ENCODE peak calls at places on chromosome 11, in seven cellular contexts. J, W, Q, I, P, X and G are unnamed samples. For H3K27me3, the result is how much of the 10 kb centered on the place peaks cover.

GRCh38 chr11:110295487-110296225 is 758 bp downstream of the RDX start:
- DNase-seq in J (peak), W (peak), Q (peak), I (peak), P (peak), X (peak), G (peak)

GRCh38 chr11:14232652-14233051 is 126.3 kb downstream of the RRAS2 start:
- DNase-seq in J (no peak), W (no peak), Q (no peak), I (no peak), P (no peak), X (no peak), G (no peak)

GRCh38 chr11:104490182-104490581 is 326.2 kb upstream of the PDGFD start:
- DNase-seq in J (no peak), W (no peak), Q (no peak), I (no peak), P (no peak), X (peak), G (no peak)

GRCh38 chr11:123509737-123510578 is 79.9 kb downstream of the GRAMD1B start:
- DNase-seq in J (no peak), W (no peak), Q (peak), I (peak), P (peak), X (no peak), G (no peak)

GRCh38 chr11:134988495-134988894 is 576.5 kb upstream of the B3GAT1 start:
- DNase-seq in J (no peak), W (no peak), Q (no peak), I (no peak), P (no peak), X (no peak), G (no peak)

GRCh38 chr11:4511846-4512245 is 29.4 kb downstream of the OR52K1 start:
- DNase-seq in J (no peak), W (no peak), Q (no peak), I (no peak), P (peak), X (no peak), G (no peak)

GRCh38 chr11:74085542-74085892 is 76.6 kb upstream of the UCP3 start:
- DNase-seq in J (no peak), W (peak), Q (no peak), I (no peak), P (no peak), X (no peak), G (no peak)

GRCh38 chr11:68654978-68655377 is 29.4 kb upstream of the GAL start:
- DNase-seq in J (no peak), W (no peak), Q (no peak), I (no peak), P (no peak), X (no peak), G (no peak)

GRCh38 chr11:78310500-78310909 is 107.1 kb downstream of the GAB2 start:
- DNase-seq in J (no peak), W (no peak), Q (no peak), I (no peak), P (no peak), X (peak), G (peak)

GRCh38 chr11:32893947-32894827 is 1.6 kb downstream of the QSER1 start:
- DNase-seq in J (no peak), W (peak), Q (peak), I (peak), P (peak), X (no peak), G (peak)

GRCh38 chr11:94175545-94175944 is 46.9 kb downstream of the PANX1 start:
- DNase-seq in J (no peak), W (no peak), Q (no peak), I (no peak), P (peak), X (no peak), G (no peak)

GRCh38 chr11:65316311-65316978 is 1.8 kb downstream of the CDC42EP2 start:
- DNase-seq in J (no peak), W (no peak), Q (no peak), I (no peak), P (no peak), X (peak), G (no peak)

GRCh38 chr11:122113836-122114235 is 2.2 kb downstream of the BLID start:
- DNase-seq in J (no peak), W (no peak), Q (no peak), I (no peak), P (no peak), X (no peak), G (no peak)

DNA sequence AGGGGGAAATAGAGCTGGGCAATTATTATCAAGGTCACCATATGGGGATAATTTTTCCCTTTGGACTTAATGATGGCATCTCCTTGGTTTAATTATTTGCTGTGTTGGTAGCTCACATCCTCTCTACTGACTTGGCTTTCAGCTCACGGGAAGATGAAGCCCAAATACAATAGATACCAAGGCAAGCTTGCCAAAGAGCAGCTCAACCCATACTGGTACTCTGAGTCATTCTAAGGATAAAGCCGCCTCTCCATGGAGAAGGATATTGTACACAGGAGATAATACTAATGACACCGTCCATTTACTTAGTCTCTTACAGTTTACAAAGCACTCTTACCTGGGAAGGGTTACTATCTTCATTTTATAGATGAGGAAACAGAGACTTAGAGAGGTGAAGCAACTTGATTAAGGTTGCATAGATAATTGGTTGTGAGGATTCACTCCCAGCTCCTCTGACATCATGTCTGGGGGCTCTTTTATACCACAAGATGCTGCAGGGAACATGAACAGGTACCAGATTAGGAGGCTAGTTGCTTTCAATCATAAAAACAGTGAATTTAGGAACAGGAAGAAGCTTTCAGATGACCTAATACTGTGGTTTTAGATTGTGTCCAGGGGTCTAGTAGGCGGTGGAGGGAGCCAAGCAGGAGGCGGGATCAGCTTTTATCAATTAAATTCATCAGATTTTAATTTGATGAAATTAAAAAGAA is 48.3 kb upstream of the PICALM start:
- DNase-seq in J (no peak), W (no peak), Q (no peak), I (no peak), P (no peak), X (no peak), G (no peak)
- H3K4me3 ChIP-seq in J (no peak), W (no peak), Q (no peak), I (no peak), P (no peak), X (no peak), G (no peak)

GRCh38 chr11:129620705-129621104 is 194.9 kb upstream of the TMEM45B start:
- DNase-seq in J (no peak), W (no peak), Q (no peak), I (no peak), P (no peak), X (no peak), G (no peak)
- H3K27me3 ChIP-seq in J (under half), W (under half), Q (under half), I (under half), P (under half), X (under half), G (under half)

GRCh38 chr11:111538407-111539114 is 2.0 kb upstream of the LAYN start:
- DNase-seq in J (no peak), W (peak), Q (no peak), I (no peak), P (no peak), X (no peak), G (no peak)

GRCh38 chr11:111540921-111541208 is 345 bp downstream of the LAYN start:
- DNase-seq in J (no peak), W (no peak), Q (no peak), I (no peak), P (peak), X (no peak), G (no peak)

GRCh38 chr11:111541209-111542061 is 915 bp downstream of the LAYN start:
- DNase-seq in J (no peak), W (peak), Q (peak), I (no peak), P (peak), X (peak), G (no peak)

GRCh38 chr11:111540114-111540920 is at the start of gene LAYN:
- DNase-seq in J (no peak), W (peak), Q (peak), I (no peak), P (peak), X (peak), G (no peak)

DNA sequence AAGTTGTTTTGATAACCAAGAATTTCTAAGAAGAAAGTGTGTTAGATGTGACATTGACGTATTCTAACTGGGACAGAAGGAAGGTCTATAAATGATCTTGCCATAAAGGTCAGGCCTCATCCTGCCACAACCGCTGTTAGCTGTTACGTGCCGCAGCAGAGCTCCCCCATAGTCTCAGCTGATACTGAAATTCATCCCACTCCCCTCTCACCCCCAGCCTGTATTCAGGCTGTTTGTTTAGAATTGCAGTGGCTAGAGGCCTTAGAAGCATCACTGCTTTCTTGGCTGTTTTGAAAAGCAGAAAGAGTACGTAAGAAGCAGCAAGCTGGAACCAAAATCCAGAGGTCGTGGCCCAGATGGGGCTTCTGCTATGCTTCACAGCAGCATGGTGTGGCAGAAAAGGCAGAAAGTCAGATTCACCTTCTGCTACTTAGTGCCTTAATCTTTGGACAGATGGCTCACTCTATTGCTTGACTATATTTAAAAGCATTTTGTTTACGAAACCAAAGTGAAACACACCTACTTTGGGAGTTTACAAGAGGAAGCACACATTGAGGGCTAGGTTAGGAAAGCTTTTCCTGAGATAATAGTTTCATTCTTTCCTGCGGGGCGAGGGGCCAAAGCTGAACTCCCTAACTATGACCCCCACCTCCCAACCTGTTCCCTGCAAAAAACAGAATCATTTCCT is 950 bp upstream of the LAYN start:
- DNase-seq in J (no peak), W (peak), Q (no peak), I (no peak), P (no peak), X (no peak), G (no peak)
- H3K4me3 ChIP-seq in J (no peak), W (peak), Q (no peak), I (peak), P (no peak), X (peak), G (no peak)

GRCh38 chr11:72672839-72673238 is 1.4 kb downstream of the PDE2A start:
- DNase-seq in J (no peak), W (no peak), Q (no peak), I (no peak), P (no peak), X (no peak), G (no peak)
- H3K27me3 ChIP-seq in J (half or more), W (under half), Q (under half), I (under half), P (under half), X (under half), G (under half)

DNA sequence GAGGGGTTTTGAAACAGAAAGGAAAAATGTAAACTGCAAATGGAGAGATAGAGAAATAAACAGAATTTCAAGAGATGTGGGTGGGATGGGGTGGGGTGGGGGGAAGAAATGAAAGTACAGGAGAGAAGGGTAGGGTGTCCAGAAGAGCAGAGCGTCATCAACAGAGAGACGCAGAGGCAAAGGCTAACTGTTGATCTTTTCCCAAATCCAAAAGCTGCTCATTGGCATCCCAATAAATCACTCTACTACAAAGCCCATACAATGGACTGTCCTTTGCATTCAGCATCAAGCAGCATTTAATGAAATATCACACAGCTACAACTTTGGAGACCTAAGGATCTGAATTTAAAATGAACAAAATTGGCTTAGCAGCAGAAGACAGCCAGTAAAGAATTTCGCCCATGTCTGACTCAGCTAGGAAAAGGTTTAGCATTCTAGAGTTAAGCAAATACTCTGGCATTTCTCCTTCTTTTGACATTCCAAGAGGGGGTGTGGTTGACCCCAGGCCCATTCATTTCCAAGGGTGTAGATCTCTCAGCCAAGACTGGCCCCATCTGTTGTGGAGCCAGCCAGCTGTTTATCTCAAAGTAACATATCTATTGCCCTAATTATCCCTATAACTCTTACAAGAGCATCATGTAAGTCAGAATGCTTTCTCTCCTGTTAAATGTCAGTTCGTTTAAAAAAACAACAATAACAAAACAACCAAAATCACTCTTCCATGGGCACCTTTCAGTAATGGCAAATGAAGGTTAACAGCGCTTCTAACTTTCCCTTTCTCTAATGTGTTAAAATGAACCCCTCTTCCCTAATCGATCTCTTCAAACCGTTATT is 1.4 kb downstream of the RAB30 start:
- DNase-seq in J (no peak), W (no peak), Q (no peak), I (no peak), P (no peak), X (no peak), G (no peak)
- H3K4me3 ChIP-seq in J (peak), W (peak), Q (peak), I (peak), P (peak), X (peak), G (peak)

GRCh38 chr11:382081-382643 is 11.8 kb upstream of the PKP3 start:
- DNase-seq in J (no peak), W (no peak), Q (no peak), I (no peak), P (no peak), X (no peak), G (no peak)
- H3K27me3 ChIP-seq in J (under half), W (under half), Q (under half), I (under half), P (under half), X (under half), G (under half)

GRCh38 chr11:1263036-1263435 is 40.2 kb downstream of the MUC5B start:
- DNase-seq in J (no peak), W (peak), Q (no peak), I (no peak), P (no peak), X (no peak), G (no peak)
- H3K4me3 ChIP-seq in J (peak), W (peak), Q (no peak), I (peak), P (peak), X (peak), G (peak)

DNA sequence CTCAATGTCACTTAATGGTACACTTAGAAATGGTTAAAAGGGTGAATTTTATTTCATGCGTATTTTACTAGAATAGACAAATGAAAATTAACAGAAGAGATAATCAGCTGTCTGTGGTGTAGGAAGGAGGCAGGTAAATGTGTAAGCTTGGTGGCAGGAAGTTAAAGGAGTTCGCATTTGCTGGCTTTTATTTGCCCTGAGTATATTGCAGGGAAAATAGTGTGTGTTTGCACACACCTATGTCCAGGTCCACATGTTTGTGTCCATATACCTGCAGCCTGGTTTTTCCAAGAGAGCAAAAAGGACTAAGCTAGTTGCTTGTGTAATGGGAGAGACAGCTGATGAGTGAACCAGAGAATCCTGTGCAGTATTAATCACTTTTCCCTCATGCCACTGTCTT is 16.0 kb downstream of the NTM start:
- DNase-seq in J (no peak), W (no peak), Q (no peak), I (no peak), P (no peak), X (no peak), G (no peak)
- H3K27me3 ChIP-seq in J (under half), W (under half), Q (under half), I (under half), P (half or more), X (under half), G (under half)